ENCODE peak calls at places on chromosomes 6 and 20, in nine cellular contexts. G, Z, O, K, A, N, W, R and L are unnamed samples. For H3K4me1, the result is how much of the 10 kb centered on the place peaks cover.

GRCh38 chr20:44706371-44707258 is 8.6 kb upstream of the CCN5 start:
- DNase-seq in G (no peak), Z (peak), O (no peak), K (no peak), A (no peak), N (peak), W (peak), R (peak), L (peak)

GRCh38 chr6:39465539-39465938 is 143.0 kb upstream of the KCNK16 start:
- DNase-seq in G (no peak), Z (no peak), O (no peak), K (no peak), A (no peak), N (no peak), W (no peak), R (no peak), L (no peak)

GRCh38 chr6:167464177-167464576 is 139.3 kb downstream of the TTLL2 start:
- DNase-seq in G (no peak), Z (no peak), O (no peak), K (no peak), A (no peak), N (no peak), W (no peak), R (no peak), L (no peak)

GRCh38 chr6:116438590-116439448 is 22.4 kb upstream of the CALHM6 start:
- DNase-seq in G (no peak), Z (no peak), O (no peak), K (no peak), A (no peak), N (no peak), W (peak), R (no peak), L (no peak)

GRCh38 chr6:90388395-90388794 is 91.8 kb upstream of the BACH2 start:
- DNase-seq in G (no peak), Z (no peak), O (no peak), K (no peak), A (no peak), N (no peak), W (no peak), R (no peak), L (no peak)

GRCh38 chr20:25341716-25342680 is 48.6 kb downstream of the ABHD12 start:
- DNase-seq in G (no peak), Z (no peak), O (no peak), K (peak), A (no peak), N (no peak), W (peak), R (no peak), L (no peak)

GRCh38 chr6:133337312-133337711 is 96.2 kb downstream of the EYA4 start:
- DNase-seq in G (no peak), Z (no peak), O (no peak), K (no peak), A (no peak), N (no peak), W (peak), R (no peak), L (no peak)

GRCh38 chr6:12265795-12266194 is 24.4 kb upstream of the EDN1 start:
- DNase-seq in G (no peak), Z (no peak), O (no peak), K (no peak), A (no peak), N (no peak), W (peak), R (no peak), L (no peak)

GRCh38 chr6:97626586-97627441 is 343.8 kb upstream of the MMS22L start:
- DNase-seq in G (no peak), Z (no peak), O (no peak), K (no peak), A (no peak), N (no peak), W (peak), R (no peak), L (no peak)

GRCh38 chr6:75201901-75202672 is 3.8 kb downstream of the COL12A1 start:
- DNase-seq in G (no peak), Z (peak), O (no peak), K (no peak), A (no peak), N (peak), W (peak), R (peak), L (no peak)

GRCh38 chr6:108684809-108685329 is 124.2 kb downstream of the FOXO3 start:
- DNase-seq in G (no peak), Z (no peak), O (peak), K (no peak), A (no peak), N (no peak), W (peak), R (no peak), L (peak)

GRCh38 chr20:13420625-13421024 is 199.6 kb downstream of the ISM1 start:
- DNase-seq in G (no peak), Z (no peak), O (no peak), K (no peak), A (no peak), N (no peak), W (no peak), R (no peak), L (no peak)

GRCh38 chr20:58574469-58574868 is 59.3 kb upstream of the APCDD1L start:
- DNase-seq in G (no peak), Z (no peak), O (no peak), K (no peak), A (no peak), N (no peak), W (no peak), R (no peak), L (no peak)

GRCh38 chr6:53107091-53107490 is 41.5 kb downstream of the GCM1 start:
- DNase-seq in G (no peak), Z (no peak), O (no peak), K (no peak), A (no peak), N (no peak), W (peak), R (no peak), L (no peak)

GRCh38 chr20:19757973-19758887 is at the start of gene RIN2:
- DNase-seq in G (no peak), Z (peak), O (peak), K (peak), A (peak), N (peak), W (peak), R (peak), L (peak)

GRCh38 chr6:92534109-92534508 is 885.2 kb downstream of the EPHA7 start:
- DNase-seq in G (no peak), Z (no peak), O (no peak), K (no peak), A (no peak), N (no peak), W (no peak), R (no peak), L (no peak)

GRCh38 chr20:36092424-36093024 is 62.0 kb upstream of the EPB41L1 start:
- DNase-seq in G (no peak), Z (no peak), O (peak), K (peak), A (peak), N (peak), W (peak), R (no peak), L (no peak)

GRCh38 chr6:21931641-21932335 is 338.2 kb downstream of the SOX4 start:
- DNase-seq in G (no peak), Z (no peak), O (no peak), K (no peak), A (no peak), N (no peak), W (peak), R (no peak), L (no peak)

GRCh38 chr6:81763051-81763450 is 10.6 kb upstream of the TENT5A start:
- DNase-seq in G (no peak), Z (no peak), O (no peak), K (no peak), A (no peak), N (no peak), W (no peak), R (no peak), L (no peak)

GRCh38 chr6:21508753-21509152 is 84.8 kb upstream of the SOX4 start:
- DNase-seq in G (no peak), Z (no peak), O (no peak), K (no peak), A (no peak), N (no peak), W (no peak), R (no peak), L (no peak)

GRCh38 chr6:36701401-36701991 is 3.9 kb downstream of the RAB44 start:
- DNase-seq in G (no peak), Z (no peak), O (no peak), K (peak), A (peak), N (peak), W (peak), R (peak), L (no peak)

GRCh38 chr20:36744764-36745191 is 1.1 kb downstream of the NDRG3 start:
- DNase-seq in G (no peak), Z (no peak), O (no peak), K (peak), A (no peak), N (peak), W (peak), R (peak), L (peak)

GRCh38 chr20:49482621-49483017 is at the start of gene KCNB1:
- DNase-seq in G (no peak), Z (peak), O (peak), K (peak), A (peak), N (peak), W (peak), R (peak), L (peak)

GRCh38 chr6:46642928-46643751 is 9.5 kb downstream of the CYP39A1 start:
- DNase-seq in G (no peak), Z (no peak), O (no peak), K (no peak), A (no peak), N (no peak), W (peak), R (no peak), L (no peak)
- H3K4me1 ChIP-seq in G (under half), Z (under half), O (under half), K (under half), A (under half), N (under half), W (under half), R (under half), L (under half)

GRCh38 chr6:43125119-43125518 is 46.0 kb upstream of the SRF start:
- DNase-seq in G (no peak), Z (no peak), O (no peak), K (no peak), A (no peak), N (no peak), W (peak), R (no peak), L (no peak)

GRCh38 chr6:43124481-43124880 is 46.6 kb upstream of the SRF start:
- DNase-seq in G (no peak), Z (no peak), O (no peak), K (no peak), A (no peak), N (no peak), W (no peak), R (no peak), L (no peak)

GRCh38 chr6:43122146-43122545 is 46.0 kb downstream of the PTK7 start:
- DNase-seq in G (no peak), Z (no peak), O (no peak), K (no peak), A (no peak), N (no peak), W (no peak), R (no peak), L (no peak)

GRCh38 chr6:43125555-43125954 is 45.5 kb upstream of the SRF start:
- DNase-seq in G (no peak), Z (no peak), O (no peak), K (no peak), A (no peak), N (no peak), W (peak), R (no peak), L (no peak)

DNA sequence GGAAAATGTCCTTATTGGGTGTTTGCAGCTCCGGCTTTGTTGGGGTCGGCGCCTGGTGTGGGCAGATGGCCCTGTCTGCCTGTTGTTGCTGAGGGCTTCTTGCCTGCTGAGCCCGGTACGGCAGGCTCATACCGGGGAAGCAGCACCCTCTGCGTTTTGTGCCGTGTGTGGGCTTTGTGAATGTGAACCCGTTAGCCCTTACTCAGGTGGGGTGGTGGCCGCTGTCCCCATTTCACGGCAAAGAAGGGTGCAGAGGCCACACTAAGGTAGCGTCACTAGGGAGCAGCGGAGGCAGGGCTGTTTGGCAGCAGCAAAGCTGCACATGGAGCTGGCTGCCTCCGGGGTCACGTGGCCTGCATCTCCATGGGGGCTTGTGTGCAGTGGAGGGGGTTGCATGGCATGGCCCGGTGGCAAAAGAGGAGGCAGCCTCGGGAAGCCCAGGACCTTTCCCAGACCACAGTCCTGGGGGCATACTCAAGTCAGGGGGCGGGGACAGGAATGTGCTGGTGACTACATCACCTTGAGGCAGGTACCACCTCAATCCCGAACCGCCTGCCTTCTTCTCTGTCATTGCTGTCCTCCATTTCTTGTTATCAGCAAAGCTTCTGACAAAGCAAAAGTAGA is 47.3 kb upstream of the SRF start:
- DNase-seq in G (no peak), Z (no peak), O (no peak), K (no peak), A (no peak), N (no peak), W (peak), R (no peak), L (no peak)
- H3K27ac ChIP-seq in G (no peak), Z (peak), O (no peak), K (no peak), A (no peak), N (no peak), W (peak), R (no peak), L (no peak)

DNA sequence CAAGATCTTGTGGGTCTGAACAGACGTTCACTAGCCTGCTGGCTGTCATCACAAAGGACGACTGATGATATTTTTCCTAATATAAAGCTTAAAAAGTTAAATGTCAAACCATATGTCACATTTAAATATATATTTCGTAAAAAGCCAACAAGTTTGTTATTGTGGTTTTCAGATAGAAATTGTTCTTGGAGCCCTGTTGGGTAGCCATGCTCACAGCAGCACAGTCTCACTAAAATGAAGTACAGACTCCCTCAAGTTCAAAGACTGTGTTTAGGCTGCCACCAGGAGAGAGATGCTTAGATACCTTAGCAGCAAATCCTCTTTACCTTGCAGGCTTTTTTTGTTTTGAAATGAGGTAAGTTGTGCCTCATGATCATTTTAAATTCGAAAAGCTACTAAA is 17.8 kb downstream of the EEF1E1 start:
- DNase-seq in G (no peak), Z (no peak), O (no peak), K (no peak), A (no peak), N (no peak), W (peak), R (no peak), L (no peak)
- H3K4me1 ChIP-seq in G (under half), Z (under half), O (half or more), K (half or more), A (under half), N (under half), W (half or more), R (under half), L (under half)

GRCh38 chr20:15406072-15406471 is 1068.7 kb upstream of the FLRT3 start:
- DNase-seq in G (no peak), Z (no peak), O (no peak), K (no peak), A (no peak), N (no peak), W (no peak), R (no peak), L (no peak)
- H3K27ac ChIP-seq in G (no peak), Z (no peak), O (no peak), K (no peak), A (no peak), N (no peak), W (no peak), R (no peak), L (no peak)